ENCODE peak calls at places on chromosomes 1 and 21, in four cellular contexts. S is iPS-NIHi11, N is left ventricle myocardium inferior, Z is heart left ventricle. W is an unnamed sample.
A peak's percentile ranks its signal among the peaks of the same experiment; 100 is the strongest.

GRCh38 chr1:161139765-161140164 is 7.3 kb upstream of the DEDD start:
- DNase-seq in N (no peak), S (peak; percentile 23), Z (no peak), W (no peak)

GRCh38 chr1:78475888-78476610 is 14.7 kb upstream of the PTGFR start:
- DNase-seq in N (no peak), S (no peak), Z (no peak), W (no peak)

GRCh38 chr1:93751391-93752250 is 70.0 kb upstream of the BCAR3 start:
- DNase-seq in Z (peak; percentile 89), S (no peak), N (peak; percentile 73), W (no peak)

GRCh38 chr1:179781962-179782361 is 38.9 kb downstream of the FAM163A start:
- DNase-seq in S (no peak), Z (peak; percentile 83), N (peak; percentile 76), W (peak; percentile 22)

GRCh38 chr1:35769188-35769758 is 505 bp downstream of the CLSPN start:
- DNase-seq in Z (peak; percentile 89), S (peak; percentile 96), N (peak; percentile 87), W (peak; percentile 86)

GRCh38 chr21:34612557-34612956 is 2.4 kb downstream of the RCAN1 start:
- DNase-seq in S (no peak), N (no peak), Z (peak; percentile 55), W (no peak)

GRCh38 chr1:47147047-47147785 is 10.0 kb downstream of the CYP4A22 start:
- DNase-seq in S (no peak), N (no peak), Z (no peak), W (no peak)

GRCh38 chr1:52268372-52268771 is 97.6 kb downstream of the CC2D1B start:
- DNase-seq in Z (no peak), N (no peak), S (peak; percentile 26), W (no peak)

GRCh38 chr1:168443356-168443755 is 100.4 kb downstream of the XCL2 start:
- DNase-seq in S (no peak), Z (no peak), N (no peak), W (no peak)

GRCh38 chr1:15680614-15681345 is 3.3 kb upstream of the PLEKHM2 start:
- DNase-seq in S (peak; percentile 23), N (no peak), Z (no peak), W (no peak)

GRCh38 chr1:78113156-78113916 is 67.6 kb downstream of the GIPC2 start:
- DNase-seq in S (no peak), N (no peak), Z (no peak), W (no peak)

GRCh38 chr1:188489336-188490112 is 1660.8 kb downstream of the PLA2G4A start:
- DNase-seq in Z (no peak), S (no peak), N (no peak), W (no peak)

GRCh38 chr1:179298952-179299351 is 5.4 kb downstream of the SOAT1 start:
- DNase-seq in Z (no peak), S (no peak), N (no peak), W (no peak)

GRCh38 chr1:114340906-114341698 is 169.9 kb downstream of the TRIM33 start:
- DNase-seq in Z (no peak), S (no peak), N (no peak), W (no peak)

GRCh38 chr1:235888119-235888643 is 21.5 kb upstream of the LYST start:
- DNase-seq in S (no peak), N (no peak), Z (no peak), W (no peak)

GRCh38 chr1:229452956-229453801 is 19.3 kb upstream of the ACTA1 start:
- DNase-seq in S (no peak), Z (no peak), N (no peak), W (no peak)

GRCh38 chr1:3968851-3969250 is 68.8 kb upstream of the C1orf174 start:
- DNase-seq in Z (no peak), N (no peak), S (peak; percentile 53), W (no peak)

GRCh38 chr1:37476460-37477197 is 2.2 kb downstream of the ZC3H12A start:
- DNase-seq in N (peak; percentile 56), S (no peak), Z (peak; percentile 74), W (peak; percentile 83)

GRCh38 chr1:57727121-57727520 is 303.3 kb upstream of the DAB1 start:
- DNase-seq in S (no peak), Z (no peak), N (no peak), W (no peak)

GRCh38 chr1:32349211-32349708 is 13.0 kb downstream of the FAM229A start:
- DNase-seq in Z (peak; percentile 66), N (peak; percentile 62), S (no peak), W (no peak)

GRCh38 chr1:8218351-8219092 is 99.4 kb upstream of the SLC45A1 start:
- DNase-seq in N (no peak), S (no peak), Z (no peak), W (peak; percentile 51)

GRCh38 chr1:71565267-71565666 is 484.4 kb upstream of the ZRANB2 start:
- DNase-seq in Z (peak; percentile 28), S (no peak), N (peak; percentile 11), W (no peak)

GRCh38 chr1:15146971-15147376 is 6.6 kb upstream of the TMEM51 start:
- DNase-seq in N (no peak), S (no peak), Z (no peak), W (no peak)

GRCh38 chr21:19995253-19995652 is 1003.0 kb upstream of the NCAM2 start:
- DNase-seq in S (no peak), N (no peak), Z (no peak), W (no peak)

GRCh38 chr1:28871631-28872401 is 42.6 kb upstream of the EPB41 start:
- DNase-seq in N (no peak), S (no peak), Z (no peak), W (no peak)

GRCh38 chr1:224666911-224667310 is 50.8 kb downstream of the CNIH3 start:
- DNase-seq in Z (no peak), S (no peak), N (no peak), W (no peak)

GRCh38 chr1:61853545-61853944 is 111.3 kb downstream of the PATJ start:
- DNase-seq in S (no peak), Z (no peak), N (no peak), W (no peak)

GRCh38 chr1:153040950-153041631 is at the start of gene SPRR2D:
- DNase-seq in N (no peak), S (no peak), Z (no peak), W (no peak)

GRCh38 chr1:25799346-25799720 is 660 bp upstream of the SELENON start:
- DNase-seq in S (no peak), Z (no peak), N (no peak), W (no peak)

GRCh38 chr1:89104687-89105086 is 21.2 kb downstream of the GBP2 start:
- DNase-seq in Z (no peak), S (peak; percentile 12), N (no peak), W (peak; percentile 64)

GRCh38 chr1:12016182-12016581 is 3.1 kb upstream of the MIIP start:
- DNase-seq in Z (no peak), S (no peak), N (no peak), W (no peak)

GRCh38 chr1:221149111-221149510 is 269.9 kb downstream of the HLX start:
- DNase-seq in N (no peak), S (no peak), Z (no peak), W (no peak)